ENCODE peak calls at places on chromosomes 11 and 22, in five cellular contexts. H, Q, K, Y and E are unnamed samples. For H3K4me1, the result is how much of the 10 kb centered on the place peaks cover.

GRCh38 chr22:23121026-23121823 is 20.6 kb downstream of the RSPH14 start:
- DNase-seq in H (no peak), Q (no peak), K (no peak), Y (no peak), E (peak)

GRCh38 chr11:19382131-19382611 is 141.4 kb upstream of the E2F8 start:
- DNase-seq in H (no peak), Q (no peak), K (no peak), Y (no peak), E (no peak)

GRCh38 chr11:10823152-10823579 is 14.4 kb upstream of the EIF4G2 start:
- DNase-seq in H (no peak), Q (no peak), K (no peak), Y (no peak), E (no peak)

GRCh38 chr11:70668204-70669202 is 270.2 kb downstream of the CTTN start:
- DNase-seq in H (no peak), Q (no peak), K (no peak), Y (no peak), E (peak)

GRCh38 chr11:2432628-2433071 is 11.7 kb downstream of the TRPM5 start:
- DNase-seq in H (no peak), Q (no peak), K (no peak), Y (no peak), E (no peak)

GRCh38 chr11:57358543-57358961 is 20.4 kb downstream of the P2RX3 start:
- DNase-seq in H (no peak), Q (no peak), K (no peak), Y (no peak), E (no peak)

GRCh38 chr11:66056541-66056940 is 4.4 kb downstream of the SF3B2 start:
- DNase-seq in H (no peak), Q (no peak), K (no peak), Y (no peak), E (no peak)

GRCh38 chr11:65919151-65920034 is at the start of gene DRAP1:
- DNase-seq in H (peak), Q (peak), K (peak), Y (peak), E (peak)

GRCh38 chr22:34986461-34986977 is 79.4 kb upstream of the ISX start:
- DNase-seq in H (no peak), Q (no peak), K (no peak), Y (no peak), E (no peak)

GRCh38 chr11:58905141-58905715 is 34.1 kb upstream of the GLYATL1 start:
- DNase-seq in H (no peak), Q (no peak), K (peak), Y (no peak), E (no peak)

DNA sequence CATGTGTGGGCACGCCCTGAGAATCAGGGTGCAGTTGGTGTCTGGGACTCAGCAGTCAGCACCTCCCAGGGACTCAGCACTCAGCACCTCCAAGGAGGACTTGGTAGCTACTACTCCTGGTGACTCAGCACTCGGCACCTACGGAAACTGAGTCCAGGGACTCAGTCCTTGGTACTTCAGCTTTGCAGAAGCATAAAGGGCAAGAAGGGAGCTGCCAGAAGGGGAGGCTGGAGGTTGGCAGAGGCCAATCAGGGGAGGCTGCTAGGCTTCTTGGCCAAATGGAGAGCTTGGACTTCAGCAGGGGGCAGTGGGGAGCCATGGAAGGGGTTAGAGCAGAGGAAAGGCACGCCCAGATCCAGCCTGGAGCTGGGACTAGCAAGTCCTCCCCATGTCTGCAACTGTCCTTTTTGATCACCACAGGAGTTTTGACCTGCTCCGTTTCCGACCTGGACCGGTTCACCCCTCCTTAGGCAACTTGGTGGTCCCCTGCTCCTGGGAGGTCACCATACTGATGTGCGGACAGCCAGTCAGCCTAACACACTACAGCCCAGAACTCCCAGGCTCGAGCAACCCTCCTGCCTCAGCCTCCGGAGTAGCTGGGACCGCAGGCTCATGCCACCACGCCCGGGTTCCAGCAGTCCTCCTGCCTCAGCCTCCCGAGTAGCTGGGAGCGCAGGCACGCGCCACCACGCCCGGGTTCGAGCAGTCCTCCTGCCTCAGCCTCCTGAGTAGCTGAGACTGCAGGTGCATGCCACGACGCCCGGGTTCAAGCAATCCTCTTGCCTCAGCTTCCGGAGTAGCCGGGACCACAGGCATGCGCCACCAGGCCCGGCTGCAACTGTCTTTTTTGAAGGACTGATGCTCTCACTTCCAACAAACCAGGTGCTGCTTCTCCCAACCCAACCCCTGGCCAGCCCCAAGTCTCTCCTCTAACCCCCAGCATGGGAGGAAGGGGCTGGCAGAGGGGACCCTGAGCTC is 1.5 kb downstream of the ANO9 start:
- DNase-seq in H (no peak), Q (no peak), K (no peak), Y (no peak), E (no peak)
- H3K4me3 ChIP-seq in H (peak), Q (no peak), K (no peak), Y (no peak), E (no peak)

GRCh38 chr22:38220163-38220562 is 18.4 kb downstream of the MAFF start:
- DNase-seq in H (no peak), Q (no peak), K (no peak), Y (no peak), E (no peak)
- H3K27ac ChIP-seq in H (no peak), Q (no peak), K (peak), Y (peak), E (no peak)

DNA sequence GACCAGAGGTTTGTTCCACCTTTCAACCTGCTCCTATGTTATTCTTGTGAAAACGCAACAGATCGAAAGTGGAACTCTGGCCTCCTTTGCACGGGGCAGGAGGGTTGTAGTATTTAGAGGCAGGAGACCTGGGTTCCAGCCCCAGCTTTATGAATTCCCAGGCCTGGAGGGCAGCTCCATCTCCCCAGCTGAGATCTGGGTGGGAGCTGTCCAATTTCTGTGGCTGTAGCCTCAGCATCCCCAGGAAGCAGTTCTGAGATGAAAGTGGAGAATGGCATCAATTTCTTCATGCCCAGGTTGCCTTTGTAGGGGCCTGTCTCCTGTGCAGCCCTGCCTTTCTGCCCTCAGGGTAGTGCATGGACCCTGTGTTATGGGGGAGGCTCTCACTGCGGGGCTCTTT is 4.1 kb downstream of the FADS2 start:
- DNase-seq in H (no peak), Q (no peak), K (no peak), Y (no peak), E (no peak)
- H3K4me1 ChIP-seq in H (under half), Q (under half), K (half or more), Y (under half), E (under half)

DNA sequence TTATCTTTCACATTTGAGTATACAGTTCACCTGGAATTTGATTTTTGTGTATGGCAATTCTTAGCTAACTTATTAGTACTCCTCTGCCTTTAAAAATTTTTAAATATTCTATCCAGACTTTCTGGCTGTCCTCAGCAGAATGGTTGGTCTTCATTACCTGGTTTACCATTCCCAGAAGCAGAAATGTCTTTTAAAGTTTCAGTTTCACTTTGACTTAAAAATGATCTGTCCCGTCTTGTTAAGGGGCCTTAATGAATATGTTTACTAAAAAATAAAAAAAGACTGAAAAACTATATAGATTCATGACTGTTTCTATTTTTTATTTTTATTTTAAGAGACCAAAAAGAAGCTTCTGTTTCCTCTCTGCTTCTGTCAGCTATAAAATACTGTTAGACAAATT is 70.5 kb upstream of the TNRC6B start:
- DNase-seq in H (no peak), Q (no peak), K (no peak), Y (no peak), E (no peak)
- H3K4me3 ChIP-seq in H (peak), Q (no peak), K (peak), Y (peak), E (no peak)

GRCh38 chr22:46867106-46867505 is 104.7 kb downstream of the TBC1D22A start:
- DNase-seq in H (no peak), Q (no peak), K (no peak), Y (no peak), E (no peak)
- H3K27ac ChIP-seq in H (no peak), Q (no peak), K (no peak), Y (no peak), E (no peak)

DNA sequence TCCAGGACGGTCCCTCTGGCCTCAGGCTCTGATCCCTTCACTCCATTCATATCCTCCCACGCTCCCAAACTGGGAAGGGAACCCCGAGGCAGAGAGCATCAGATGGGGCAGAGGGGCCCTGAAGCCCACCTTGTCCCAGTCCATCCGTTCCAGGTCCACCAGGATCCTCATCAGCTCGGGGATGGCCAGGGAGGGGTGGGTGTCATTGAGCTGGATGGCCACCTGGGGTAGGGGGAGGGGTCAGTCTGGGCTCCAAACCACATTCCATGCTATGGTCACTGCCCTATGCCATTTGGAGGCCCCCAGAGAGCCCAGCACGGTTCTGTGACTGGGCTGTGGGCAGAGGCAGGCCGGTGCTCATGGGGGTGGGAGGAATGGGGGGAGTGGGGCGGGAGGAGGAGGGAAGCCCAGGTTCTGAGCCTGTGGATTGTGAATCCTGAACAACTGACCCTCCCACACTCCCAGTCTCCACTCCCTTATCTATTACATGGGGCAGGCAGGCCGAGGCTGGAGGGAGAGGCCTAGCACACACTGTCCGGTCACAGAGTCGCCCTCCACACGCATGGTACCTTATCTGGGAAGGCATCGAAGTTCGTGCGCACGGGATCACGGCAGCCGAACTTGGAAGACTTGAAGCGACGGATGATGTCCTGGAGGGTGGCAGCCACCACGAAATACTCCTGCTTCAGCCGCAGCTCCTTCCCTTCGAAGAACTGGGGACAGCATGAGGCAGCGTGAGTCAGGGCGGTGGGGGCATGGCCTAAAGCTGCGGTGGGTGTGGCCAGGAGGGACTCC is 5.5 kb downstream of the PYGM start:
- DNase-seq in H (no peak), Q (no peak), K (no peak), Y (peak), E (no peak)
- H3K4me1 ChIP-seq in H (half or more), Q (under half), K (under half), Y (under half), E (under half)

GRCh38 chr22:41908409-41909289 is 6.2 kb downstream of the SHISA8 start:
- DNase-seq in H (no peak), Q (no peak), K (no peak), Y (no peak), E (no peak)
- H3K4me3 ChIP-seq in H (no peak), Q (no peak), K (no peak), Y (no peak), E (no peak)